ENCODE peak calls at places on chromosomes 3 and 15, in eight cellular contexts. H is neuronal stem cell; A is activated naive CD4-positive, alpha-beta T cell; B is BJ; Y is aorta; C is NCI-H460; D is T follicular helper cell; X is amniotic epithelial cell. R is an unnamed sample.

GRCh38 chr3:43621406-43621973 is 321 bp downstream of the ANO10 start:
- DNase-seq in C (no peak), H (no peak), D (no peak), Y (peak), X (no peak), A (no peak), B (no peak), R (no peak)

GRCh38 chr3:134375542-134376384 is 1.5 kb upstream of the AMOTL2 start:
- DNase-seq in B (no peak), H (no peak), C (no peak), Y (peak), X (no peak), D (no peak), A (no peak), R (no peak)

GRCh38 chr3:51361746-51362145 is 23.3 kb upstream of the MANF start:
- DNase-seq in A (no peak), B (no peak), C (no peak), X (no peak), Y (no peak), H (no peak), D (no peak), R (no peak)

GRCh38 chr3:171939578-171939977 is 96.4 kb downstream of the TMEM212 start:
- DNase-seq in D (no peak), H (no peak), X (no peak), A (no peak), C (no peak), B (no peak), Y (no peak), R (no peak)

GRCh38 chr3:196431193-196432136 is 762 bp downstream of the UBXN7 start:
- DNase-seq in Y (peak), A (peak), D (no peak), B (no peak), X (peak), C (no peak), H (peak), R (peak)

GRCh38 chr3:42492508-42493080 is 9.8 kb upstream of the VIPR1 start:
- DNase-seq in X (no peak), Y (no peak), D (no peak), A (no peak), B (no peak), H (no peak), C (no peak), R (no peak)

GRCh38 chr15:43440721-43441281 is 52.2 kb downstream of the TP53BP1 start:
- DNase-seq in D (no peak), C (peak), Y (peak), X (peak), A (no peak), H (peak), B (peak), R (peak)

GRCh38 chr3:16252243-16252978 is 12.3 kb downstream of the DPH3 start:
- DNase-seq in A (no peak), D (no peak), Y (no peak), B (no peak), C (no peak), X (peak), H (no peak), R (peak)

GRCh38 chr3:185763347-185764010 is 61.4 kb downstream of the IGF2BP2 start:
- DNase-seq in A (no peak), X (peak), B (no peak), Y (no peak), H (no peak), C (no peak), D (no peak), R (no peak)

GRCh38 chr3:2578560-2578959 is 479.9 kb downstream of the CNTN4 start:
- DNase-seq in H (no peak), Y (no peak), X (no peak), D (no peak), C (no peak), A (no peak), B (no peak), R (no peak)

GRCh38 chr15:69090197-69090948 is 70.1 kb upstream of the GLCE start:
- DNase-seq in A (no peak), B (no peak), H (no peak), C (no peak), D (no peak), X (peak), Y (no peak), R (no peak)

GRCh38 chr3:126464494-126464893 is 11.2 kb downstream of the ZXDC start:
- DNase-seq in D (no peak), C (no peak), H (no peak), X (no peak), B (no peak), A (no peak), Y (no peak), R (no peak)

GRCh38 chr3:133983126-133983525 is 46.6 kb downstream of the SLCO2A1 start:
- DNase-seq in X (no peak), D (no peak), Y (no peak), B (no peak), H (no peak), C (no peak), A (no peak), R (no peak)

GRCh38 chr3:42473083-42473932 is 29.1 kb upstream of the VIPR1 start:
- DNase-seq in A (no peak), B (no peak), D (no peak), X (peak), C (no peak), H (no peak), Y (no peak), R (no peak)

GRCh38 chr3:135915206-135915605 is 50.3 kb upstream of the PPP2R3A start:
- DNase-seq in C (no peak), X (no peak), A (no peak), H (no peak), B (no peak), Y (no peak), D (no peak), R (no peak)

GRCh38 chr3:30681276-30682211 is 75.1 kb downstream of the TGFBR2 start:
- DNase-seq in Y (peak), D (no peak), C (no peak), H (peak), A (no peak), B (peak), X (peak), R (no peak)

GRCh38 chr3:99674086-99674789 is 35.8 kb downstream of the COL8A1 start:
- DNase-seq in H (no peak), D (no peak), A (no peak), C (no peak), B (no peak), X (peak), Y (no peak), R (no peak)

GRCh38 chr15:68656438-68656739 is 77.6 kb downstream of the CORO2B start:
- DNase-seq in Y (no peak), D (no peak), H (no peak), X (no peak), B (no peak), A (no peak), C (no peak), R (no peak)

GRCh38 chr3:170418422-170419300 is at the start of gene CLDN11:
- DNase-seq in B (no peak), H (no peak), D (no peak), C (peak), A (no peak), X (no peak), Y (no peak), R (peak)

GRCh38 chr3:107498646-107499045 is 24.1 kb upstream of the BBX start:
- DNase-seq in A (no peak), X (no peak), D (no peak), Y (no peak), C (no peak), B (no peak), H (no peak), R (no peak)

GRCh38 chr3:64000446-64001055 is 22.7 kb downstream of the PSMD6 start:
- DNase-seq in C (no peak), A (no peak), X (no peak), H (no peak), B (no peak), D (no peak), Y (no peak), R (no peak)

GRCh38 chr3:162391301-162391700 is 894.7 kb downstream of the OTOL1 start:
- DNase-seq in Y (no peak), X (peak), B (peak), A (no peak), H (no peak), D (no peak), C (no peak), R (no peak)

GRCh38 chr3:78148986-78149717 is 1109.3 kb downstream of the ROBO2 start:
- DNase-seq in X (peak), H (no peak), A (no peak), Y (no peak), D (no peak), B (no peak), C (no peak), R (no peak)

GRCh38 chr3:52079958-52080357 is 23.6 kb upstream of the DUSP7 start:
- DNase-seq in A (no peak), Y (peak), X (no peak), B (no peak), C (no peak), D (no peak), H (no peak), R (no peak)

GRCh38 chr3:127217594-127218456 is 24.9 kb downstream of the PRR23E start:
- DNase-seq in X (no peak), H (no peak), C (no peak), Y (no peak), A (no peak), B (peak), D (no peak), R (peak)

GRCh38 chr3:141091416-141091815 is 40.3 kb downstream of the SPSB4 start:
- DNase-seq in D (no peak), B (no peak), X (no peak), A (no peak), H (no peak), Y (no peak), C (no peak), R (no peak)

GRCh38 chr3:27559835-27560234 is 75.7 kb upstream of the SLC4A7 start:
- DNase-seq in C (no peak), X (peak), B (peak), A (no peak), Y (peak), D (no peak), H (no peak), R (no peak)